ENCODE peak calls at places on chromosomes 1 and 21, in five cellular contexts. One of them, this sample, is unnamed.

GRCh38 chr1:16266411-16267118 is 29.6 kb upstream of the CPLANE2 start:
- DNase-seq in upper lobe of right lung: no peak
- DNase-seq in mammary epithelial cell: no peak
- DNase-seq in GM23248: peak
- DNase-seq in transverse colon: no peak
- DNase-seq in this sample: no peak

GRCh38 chr1:192243721-192244120 is 73.1 kb upstream of the RGS21 start:
- DNase-seq in upper lobe of right lung: no peak
- DNase-seq in mammary epithelial cell: peak
- DNase-seq in GM23248: no peak
- DNase-seq in transverse colon: no peak
- DNase-seq in this sample: no peak

GRCh38 chr1:167457936-167458584 is 60.3 kb downstream of the CD247 start:
- DNase-seq in upper lobe of right lung: peak
- DNase-seq in mammary epithelial cell: no peak
- DNase-seq in GM23248: no peak
- DNase-seq in transverse colon: no peak
- DNase-seq in this sample: no peak

GRCh38 chr1:170114916-170115315 is 30.8 kb upstream of the NTMT2 start:
- DNase-seq in upper lobe of right lung: no peak
- DNase-seq in mammary epithelial cell: peak
- DNase-seq in GM23248: peak
- DNase-seq in transverse colon: no peak
- DNase-seq in this sample: peak

GRCh38 chr1:116738673-116739370 is 15.4 kb upstream of the CD2 start:
- DNase-seq in upper lobe of right lung: no peak
- DNase-seq in mammary epithelial cell: peak
- DNase-seq in GM23248: no peak
- DNase-seq in transverse colon: no peak
- DNase-seq in this sample: no peak

GRCh38 chr1:192732787-192733186 is 76.1 kb upstream of the RGS2 start:
- DNase-seq in upper lobe of right lung: no peak
- DNase-seq in mammary epithelial cell: no peak
- DNase-seq in GM23248: no peak
- DNase-seq in transverse colon: no peak
- DNase-seq in this sample: no peak

GRCh38 chr1:3241236-3241550 is 172.2 kb downstream of the PRDM16 start:
- DNase-seq in upper lobe of right lung: no peak
- DNase-seq in mammary epithelial cell: no peak
- DNase-seq in GM23248: no peak
- DNase-seq in transverse colon: no peak
- DNase-seq in this sample: no peak

GRCh38 chr1:185170291-185170848 is 13.4 kb downstream of the SWT1 start:
- DNase-seq in upper lobe of right lung: no peak
- DNase-seq in mammary epithelial cell: peak
- DNase-seq in GM23248: peak
- DNase-seq in transverse colon: no peak
- DNase-seq in this sample: peak

GRCh38 chr1:53060580-53060979 is 1.4 kb upstream of the PODN start:
- DNase-seq in upper lobe of right lung: no peak
- DNase-seq in mammary epithelial cell: no peak
- DNase-seq in GM23248: peak
- DNase-seq in transverse colon: no peak
- DNase-seq in this sample: no peak

GRCh38 chr1:239260779-239261286 is 125.5 kb upstream of the CHRM3 start:
- DNase-seq in upper lobe of right lung: no peak
- DNase-seq in mammary epithelial cell: no peak
- DNase-seq in GM23248: no peak
- DNase-seq in transverse colon: no peak
- DNase-seq in this sample: no peak

GRCh38 chr21:43270800-43271261 is 102.0 kb downstream of the CRYAA start:
- DNase-seq in upper lobe of right lung: peak
- DNase-seq in mammary epithelial cell: no peak
- DNase-seq in GM23248: peak
- DNase-seq in transverse colon: no peak
- DNase-seq in this sample: no peak

GRCh38 chr1:179156026-179156425 is 73.5 kb downstream of the ABL2 start:
- DNase-seq in upper lobe of right lung: no peak
- DNase-seq in mammary epithelial cell: no peak
- DNase-seq in GM23248: no peak
- DNase-seq in transverse colon: no peak
- DNase-seq in this sample: no peak

GRCh38 chr1:9125325-9125724 is 3.6 kb downstream of the GPR157 start:
- DNase-seq in upper lobe of right lung: no peak
- DNase-seq in mammary epithelial cell: no peak
- DNase-seq in GM23248: no peak
- DNase-seq in transverse colon: no peak
- DNase-seq in this sample: no peak
- H3K4me3 ChIP-seq in upper lobe of right lung: peak
- H3K4me3 ChIP-seq in mammary epithelial cell: no peak
- H3K4me3 ChIP-seq in GM23248: no peak
- H3K4me3 ChIP-seq in transverse colon: no peak
- H3K4me3 ChIP-seq in this sample: no peak

GRCh38 chr1:100476736-100477135 is 61.2 kb upstream of the GPR88 start:
- DNase-seq in upper lobe of right lung: no peak
- DNase-seq in mammary epithelial cell: no peak
- DNase-seq in GM23248: no peak
- DNase-seq in transverse colon: no peak
- DNase-seq in this sample: no peak
- H3K4me3 ChIP-seq in upper lobe of right lung: no peak
- H3K4me3 ChIP-seq in mammary epithelial cell: no peak
- H3K4me3 ChIP-seq in GM23248: no peak
- H3K4me3 ChIP-seq in transverse colon: no peak
- H3K4me3 ChIP-seq in this sample: no peak

DNA sequence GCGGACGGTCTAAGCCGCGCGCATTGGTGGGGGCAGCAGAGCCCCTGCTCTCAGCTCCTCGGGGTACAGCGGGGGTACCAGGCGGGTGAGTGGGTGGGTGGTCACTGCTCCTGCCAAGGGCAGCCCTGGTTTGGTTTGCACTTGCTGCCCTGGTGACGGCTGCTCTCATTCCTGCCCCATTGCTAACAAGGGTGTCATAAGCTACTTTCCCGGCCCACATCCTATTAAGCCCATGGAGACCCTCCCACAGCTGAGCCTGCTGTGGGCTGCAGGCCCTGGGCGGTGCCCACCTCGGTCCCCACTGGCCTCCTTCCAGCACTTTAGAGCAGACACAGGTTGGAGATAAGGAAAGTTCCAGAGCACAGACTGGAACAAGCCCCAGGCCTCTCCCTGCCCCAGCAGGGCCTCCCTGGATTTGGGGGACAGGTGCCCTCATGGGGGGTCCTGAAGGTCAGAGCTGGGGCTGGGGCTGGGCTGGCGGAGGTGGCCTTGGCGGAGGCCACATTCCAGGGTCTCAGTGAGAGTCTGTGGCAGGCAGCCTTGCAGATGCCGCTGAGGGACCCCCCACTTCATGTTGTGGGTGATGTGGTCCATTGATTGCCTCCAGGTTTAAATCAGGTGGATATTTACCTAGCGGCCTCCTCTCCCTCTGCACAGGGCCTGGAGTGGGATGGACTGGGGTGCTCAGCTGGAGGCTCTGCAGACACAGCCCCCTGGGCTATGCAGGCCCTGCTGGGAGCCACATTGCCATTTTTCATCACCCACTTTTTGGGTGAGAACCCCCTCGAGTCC is 27.0 kb downstream of the COL18A1 start:
- DNase-seq in upper lobe of right lung: no peak
- DNase-seq in mammary epithelial cell: no peak
- DNase-seq in GM23248: no peak
- DNase-seq in transverse colon: no peak
- DNase-seq in this sample: no peak
- H3K4me3 ChIP-seq in upper lobe of right lung: no peak
- H3K4me3 ChIP-seq in mammary epithelial cell: no peak
- H3K4me3 ChIP-seq in GM23248: no peak
- H3K4me3 ChIP-seq in transverse colon: no peak
- H3K4me3 ChIP-seq in this sample: no peak

GRCh38 chr1:40155910-40156309 is 5.3 kb upstream of the RLF start:
- DNase-seq in upper lobe of right lung: no peak
- DNase-seq in mammary epithelial cell: no peak
- DNase-seq in GM23248: no peak
- DNase-seq in transverse colon: no peak
- DNase-seq in this sample: no peak

GRCh38 chr1:40151457-40152079 is 9.6 kb upstream of the RLF start:
- DNase-seq in upper lobe of right lung: no peak
- DNase-seq in mammary epithelial cell: no peak
- DNase-seq in GM23248: no peak
- DNase-seq in transverse colon: no peak
- DNase-seq in this sample: no peak

GRCh38 chr1:40153073-40153770 is 8.0 kb upstream of the RLF start:
- DNase-seq in upper lobe of right lung: no peak
- DNase-seq in mammary epithelial cell: peak
- DNase-seq in GM23248: peak
- DNase-seq in transverse colon: no peak
- DNase-seq in this sample: peak
- H3K4me3 ChIP-seq in upper lobe of right lung: no peak
- H3K4me3 ChIP-seq in mammary epithelial cell: peak
- H3K4me3 ChIP-seq in GM23248: no peak
- H3K4me3 ChIP-seq in transverse colon: no peak
- H3K4me3 ChIP-seq in this sample: no peak

GRCh38 chr1:40024671-40025070 is 15.9 kb upstream of the CAP1 start:
- DNase-seq in upper lobe of right lung: no peak
- DNase-seq in mammary epithelial cell: no peak
- DNase-seq in GM23248: no peak
- DNase-seq in transverse colon: no peak
- DNase-seq in this sample: no peak

GRCh38 chr1:40023379-40023944 is 17.1 kb upstream of the CAP1 start:
- DNase-seq in upper lobe of right lung: no peak
- DNase-seq in mammary epithelial cell: no peak
- DNase-seq in GM23248: no peak
- DNase-seq in transverse colon: no peak
- DNase-seq in this sample: no peak

GRCh38 chr1:40017951-40018575 is 22.5 kb upstream of the CAP1 start:
- DNase-seq in upper lobe of right lung: no peak
- DNase-seq in mammary epithelial cell: no peak
- DNase-seq in GM23248: no peak
- DNase-seq in transverse colon: no peak
- DNase-seq in this sample: no peak

GRCh38 chr1:40014812-40015594 is 25.5 kb upstream of the CAP1 start:
- DNase-seq in upper lobe of right lung: no peak
- DNase-seq in mammary epithelial cell: peak
- DNase-seq in GM23248: peak
- DNase-seq in transverse colon: no peak
- DNase-seq in this sample: peak

DNA sequence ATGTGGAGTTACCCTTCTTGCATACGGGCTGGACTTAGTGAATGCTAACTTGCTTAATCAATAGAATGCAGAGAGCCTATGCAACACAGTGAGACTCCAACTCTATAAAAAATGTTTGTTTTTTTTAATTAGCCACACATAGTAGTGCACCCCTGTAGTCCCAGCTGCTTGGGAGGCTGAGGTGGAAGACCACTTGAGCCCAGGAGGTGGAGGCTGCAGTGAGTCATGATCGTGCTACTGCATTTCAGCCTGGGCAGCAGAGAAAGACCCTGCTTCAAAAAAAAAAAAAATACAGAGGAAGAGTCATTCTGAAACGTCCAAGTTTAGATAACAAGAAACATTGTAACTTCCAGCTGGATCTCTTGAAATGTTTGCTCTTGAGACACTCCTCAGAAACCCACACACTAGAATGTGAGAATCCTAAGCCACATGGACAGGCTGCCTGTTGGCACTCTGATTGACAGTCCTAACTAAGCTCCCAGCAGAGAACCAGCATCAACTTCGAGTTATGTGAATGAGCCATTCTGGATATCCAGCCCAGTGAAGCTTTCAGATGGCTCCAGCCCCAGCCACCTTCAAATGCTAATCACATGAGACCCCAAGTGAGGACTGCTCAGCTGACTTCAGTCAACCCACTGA is 20.0 kb upstream of the CAP1 start:
- DNase-seq in upper lobe of right lung: no peak
- DNase-seq in mammary epithelial cell: no peak
- DNase-seq in GM23248: no peak
- DNase-seq in transverse colon: no peak
- DNase-seq in this sample: no peak
- H3K4me3 ChIP-seq in upper lobe of right lung: no peak
- H3K4me3 ChIP-seq in mammary epithelial cell: no peak
- H3K4me3 ChIP-seq in GM23248: no peak
- H3K4me3 ChIP-seq in transverse colon: no peak
- H3K4me3 ChIP-seq in this sample: no peak

DNA sequence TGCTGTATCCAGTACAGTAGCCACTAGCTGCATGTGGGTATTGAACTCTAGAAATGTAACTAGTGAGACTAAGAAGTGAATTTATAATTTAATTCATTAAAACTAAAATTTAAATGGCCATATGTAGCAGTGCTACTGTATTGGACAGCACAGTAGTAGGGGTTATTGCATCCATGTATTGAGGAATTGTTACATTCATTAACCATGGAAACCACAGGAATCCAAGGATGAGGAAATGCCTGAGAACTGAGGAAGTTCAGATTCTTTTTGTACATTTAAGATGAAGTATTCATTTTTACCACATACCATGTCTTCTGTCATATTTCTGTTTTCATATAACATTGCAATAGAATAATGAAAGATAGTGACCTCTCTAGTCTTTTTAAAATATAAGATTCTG is 2.6 kb downstream of the MTF2 start:
- DNase-seq in upper lobe of right lung: no peak
- DNase-seq in mammary epithelial cell: peak
- DNase-seq in GM23248: peak
- DNase-seq in transverse colon: no peak
- DNase-seq in this sample: peak
- H3K4me3 ChIP-seq in upper lobe of right lung: peak
- H3K4me3 ChIP-seq in mammary epithelial cell: peak
- H3K4me3 ChIP-seq in GM23248: peak
- H3K4me3 ChIP-seq in transverse colon: no peak
- H3K4me3 ChIP-seq in this sample: peak

GRCh38 chr1:18927082-18927653 is 24.8 kb upstream of the ALDH4A1 start:
- DNase-seq in upper lobe of right lung: no peak
- DNase-seq in mammary epithelial cell: peak
- DNase-seq in GM23248: no peak
- DNase-seq in transverse colon: peak
- DNase-seq in this sample: no peak
- H3K4me3 ChIP-seq in upper lobe of right lung: peak
- H3K4me3 ChIP-seq in mammary epithelial cell: peak
- H3K4me3 ChIP-seq in GM23248: peak
- H3K4me3 ChIP-seq in transverse colon: no peak
- H3K4me3 ChIP-seq in this sample: no peak

GRCh38 chr1:7921766-7922165 is 18.9 kb downstream of the TNFRSF9 start:
- DNase-seq in upper lobe of right lung: no peak
- DNase-seq in mammary epithelial cell: no peak
- DNase-seq in GM23248: no peak
- DNase-seq in transverse colon: no peak
- DNase-seq in this sample: no peak
- H3K4me3 ChIP-seq in upper lobe of right lung: no peak
- H3K4me3 ChIP-seq in mammary epithelial cell: no peak
- H3K4me3 ChIP-seq in GM23248: no peak
- H3K4me3 ChIP-seq in transverse colon: no peak
- H3K4me3 ChIP-seq in this sample: no peak

GRCh38 chr1:18064564-18064963 is 43.0 kb upstream of the IGSF21 start:
- DNase-seq in upper lobe of right lung: no peak
- DNase-seq in mammary epithelial cell: no peak
- DNase-seq in GM23248: no peak
- DNase-seq in transverse colon: no peak
- DNase-seq in this sample: no peak

GRCh38 chr1:18062180-18062579 is 45.4 kb upstream of the IGSF21 start:
- DNase-seq in upper lobe of right lung: no peak
- DNase-seq in mammary epithelial cell: no peak
- DNase-seq in GM23248: no peak
- DNase-seq in transverse colon: no peak
- DNase-seq in this sample: no peak

GRCh38 chr1:18069903-18070302 is 37.7 kb upstream of the IGSF21 start:
- DNase-seq in upper lobe of right lung: no peak
- DNase-seq in mammary epithelial cell: no peak
- DNase-seq in GM23248: no peak
- DNase-seq in transverse colon: no peak
- DNase-seq in this sample: no peak

GRCh38 chr1:18072066-18072465 is 35.5 kb upstream of the IGSF21 start:
- DNase-seq in upper lobe of right lung: no peak
- DNase-seq in mammary epithelial cell: no peak
- DNase-seq in GM23248: no peak
- DNase-seq in transverse colon: no peak
- DNase-seq in this sample: no peak

GRCh38 chr1:18066576-18066975 is 41.0 kb upstream of the IGSF21 start:
- DNase-seq in upper lobe of right lung: no peak
- DNase-seq in mammary epithelial cell: no peak
- DNase-seq in GM23248: no peak
- DNase-seq in transverse colon: no peak
- DNase-seq in this sample: no peak
- H3K4me3 ChIP-seq in upper lobe of right lung: no peak
- H3K4me3 ChIP-seq in mammary epithelial cell: no peak
- H3K4me3 ChIP-seq in GM23248: no peak
- H3K4me3 ChIP-seq in transverse colon: no peak
- H3K4me3 ChIP-seq in this sample: no peak